ENCODE peak calls at places on chromosomes 5 and 9, in seven cellular contexts. M is BJ, E is NCI-H345, C is fibroblast of villous mesenchyme, Q is left ventricle myocardium superior, R is left ventricle myocardium inferior, I is GM12892. K is an unnamed sample.

GRCh38 chr9:137786511-137786920 is 91.1 kb upstream of the CACNA1B start:
- DNase-seq in M (no peak), E (no peak), C (peak; percentile 12), Q (no peak), R (no peak), I (no peak), K (no peak)

GRCh38 chr9:93902780-93903655 is 52.1 kb downstream of the BARX1 start:
- DNase-seq in M (no peak), E (no peak), C (no peak), Q (no peak), R (no peak), I (no peak), K (no peak)

GRCh38 chr5:435156-435790 is 7.7 kb upstream of the EXOC3 start:
- DNase-seq in M (no peak), E (no peak), C (no peak), Q (peak; percentile 31), R (no peak), I (no peak), K (no peak)

GRCh38 chr9:135480071-135480941 is 724 bp downstream of the PPP1R26 start:
- DNase-seq in M (no peak), E (peak; percentile 61), C (peak; percentile 41), Q (peak; percentile 61), R (peak; percentile 46), I (no peak), K (no peak)

GRCh38 chr9:93108301-93109041 is 12.5 kb downstream of the CARD19 start:
- DNase-seq in M (no peak), E (no peak), C (no peak), Q (no peak), R (peak; percentile 16), I (no peak), K (no peak)

GRCh38 chr9:17725399-17726010 is 146.6 kb downstream of the SH3GL2 start:
- DNase-seq in M (no peak), E (peak; percentile 17), C (no peak), Q (no peak), R (no peak), I (no peak), K (no peak)

GRCh38 chr5:149904977-149905376 is 39.6 kb downstream of the PDE6A start:
- DNase-seq in M (no peak), E (no peak), C (no peak), Q (no peak), R (no peak), I (no peak), K (no peak)

GRCh38 chr5:74064911-74065310 is 438.9 kb downstream of the ARHGEF28 start:
- DNase-seq in M (no peak), E (no peak), C (no peak), Q (no peak), R (no peak), I (no peak), K (no peak)

GRCh38 chr9:112671256-112671655 is 46.7 kb downstream of the INIP start:
- DNase-seq in M (no peak), E (no peak), C (no peak), Q (no peak), R (no peak), I (no peak), K (no peak)

GRCh38 chr5:38201158-38201557 is 57.2 kb upstream of the EGFLAM start:
- DNase-seq in M (no peak), E (no peak), C (no peak), Q (no peak), R (no peak), I (no peak), K (no peak)

GRCh38 chr5:41009228-41009627 is 61.9 kb downstream of the MROH2B start:
- DNase-seq in M (no peak), E (no peak), C (no peak), Q (no peak), R (no peak), I (no peak), K (no peak)

GRCh38 chr5:125480901-125481300 is 734.5 kb upstream of the ZNF608 start:
- DNase-seq in M (no peak), E (no peak), C (no peak), Q (no peak), R (no peak), I (no peak), K (no peak)

GRCh38 chr9:20200900-20201495 is 412.2 kb upstream of the SLC24A2 start:
- DNase-seq in M (no peak), E (no peak), C (no peak), Q (no peak), R (no peak), I (no peak), K (no peak)

GRCh38 chr5:2801602-2802525 is 50.4 kb upstream of the IRX2 start:
- DNase-seq in M (no peak), E (peak; percentile 5), C (no peak), Q (no peak), R (no peak), I (no peak), K (no peak)

GRCh38 chr9:341634-342421 is 127.2 kb downstream of the DOCK8 start:
- DNase-seq in M (no peak), E (no peak), C (no peak), Q (no peak), R (no peak), I (no peak), K (no peak)

GRCh38 chr5:79346420-79346824 is 110.5 kb downstream of the JMY start:
- DNase-seq in M (peak; percentile 46), E (no peak), C (peak; percentile 11), Q (no peak), R (no peak), I (no peak), K (no peak)

GRCh38 chr5:78323241-78323640 is 28.7 kb upstream of the AP3B1 start:
- DNase-seq in M (no peak), E (no peak), C (no peak), Q (no peak), R (no peak), I (no peak), K (no peak)

GRCh38 chr9:136318111-136318768 is 9.1 kb upstream of the GPSM1 start:
- DNase-seq in M (no peak), E (no peak), C (no peak), Q (peak; percentile 17), R (no peak), I (no peak), K (no peak)

GRCh38 chr5:140664353-140665119 is at the start of gene WDR55:
- DNase-seq in M (peak; percentile 66), E (peak; percentile 96), C (peak; percentile 94), Q (peak; percentile 98), R (peak; percentile 97), I (peak; percentile 89), K (peak; percentile 94)

GRCh38 chr5:116521173-116521872 is 53.3 kb downstream of the SEMA6A start:
- DNase-seq in M (no peak), E (no peak), C (no peak), Q (peak; percentile 61), R (peak; percentile 46), I (no peak), K (no peak)

GRCh38 chr9:4306066-4306787 is 6.4 kb upstream of the GLIS3 start:
- DNase-seq in M (no peak), E (no peak), C (no peak), Q (no peak), R (no peak), I (no peak), K (no peak)

GRCh38 chr5:95422842-95423241 is 31.7 kb downstream of the FAM81B start:
- DNase-seq in M (no peak), E (no peak), C (peak; percentile 8), Q (no peak), R (no peak), I (no peak), K (no peak)

GRCh38 chr5:172839669-172840068 is 5.6 kb downstream of the ERGIC1 start:
- DNase-seq in M (no peak), E (no peak), C (no peak), Q (no peak), R (no peak), I (no peak), K (no peak)

K was measured in activated T-helper 2 cell treated with anti-CD3 and anti-CD28 coated beads, Interferon-gamma antibody, Interleukin-2, Interleukin-4, amounts not matched to agents 10 μg/mL and 5 μg/mL and 100 μg/mL, durations not matched to agents 14 hours and 24 hours and 36 hours.